ENCODE peak calls at places on chromosomes 6 and 20, in nine cellular contexts. G is fibroblast of lung, D is RWPE1, R is dorsolateral prefrontal cortex, E is testis, S is kidney, M is A549, Y is nephron progenitor cell, L is pancreas. A is an unnamed sample.

GRCh38 chr6:137019476-137020272 is 25.1 kb downstream of the IL20RA start:
- DNase-seq in G (no peak), R (no peak), S (no peak), D (no peak), Y (no peak), L (no peak), M (no peak), E (no peak), A (no peak)

GRCh38 chr6:165826487-165827189 is 163.6 kb upstream of the PDE10A start:
- DNase-seq in G (no peak), D (no peak), L (peak; percentile 58), M (no peak), S (no peak), Y (no peak), E (no peak), R (no peak), A (no peak)

GRCh38 chr20:11569163-11569562 is 348.5 kb upstream of the BTBD3 start:
- DNase-seq in E (no peak), G (no peak), D (no peak), L (no peak), S (peak; percentile 33), R (no peak), M (peak; percentile 13), Y (no peak), A (no peak)

GRCh38 chr20:37390503-37390890 is 44.6 kb downstream of the SRC start:
- DNase-seq in G (no peak), E (no peak), L (no peak), M (no peak), S (peak; percentile 30), D (no peak), R (no peak), Y (no peak), A (no peak)

GRCh38 chr6:159038914-159039884 is 5.6 kb downstream of the TAGAP start:
- DNase-seq in M (no peak), D (peak; percentile 70), G (peak; percentile 46), S (no peak), L (no peak), Y (no peak), R (no peak), E (no peak), A (no peak)

GRCh38 chr20:49747707-49748524 is 34.2 kb upstream of the B4GALT5 start:
- DNase-seq in R (peak; percentile 52), M (peak; percentile 66), L (peak; percentile 61), G (peak; percentile 71), S (peak; percentile 90), D (no peak), Y (no peak), E (peak; percentile 94), A (peak; percentile 91)

GRCh38 chr6:38822963-38823362 is 107.9 kb downstream of the DNAH8 start:
- DNase-seq in L (no peak), M (no peak), E (no peak), S (no peak), Y (no peak), D (no peak), R (no peak), G (no peak), A (no peak)

GRCh38 chr20:40748182-40748581 is 59.1 kb upstream of the MAFB start:
- DNase-seq in R (no peak), D (no peak), E (no peak), M (no peak), G (no peak), L (no peak), S (no peak), Y (no peak), A (no peak)

GRCh38 chr6:87066449-87067288 is 28.2 kb downstream of the CGA start:
- DNase-seq in Y (peak; percentile 48), D (peak; percentile 41), R (peak; percentile 31), S (no peak), L (no peak), M (peak; percentile 55), E (peak; percentile 57), G (peak; percentile 60), A (no peak)

GRCh38 chr6:116278853-116279231 is 888 bp downstream of the TSPYL1 start:
- DNase-seq in M (peak; percentile 12), D (peak; percentile 31), Y (peak; percentile 23), L (peak; percentile 77), S (peak; percentile 80), R (peak; percentile 31), E (peak; percentile 80), G (no peak), A (no peak)

GRCh38 chr20:56195946-56196345 is 52.6 kb upstream of the MC3R start:
- DNase-seq in S (no peak), E (no peak), D (peak; percentile 29), Y (no peak), L (no peak), G (no peak), R (no peak), M (no peak), A (no peak)

GRCh38 chr6:3796396-3796795 is 44.9 kb upstream of the PXDC1 start:
- DNase-seq in L (no peak), R (peak; percentile 33), M (no peak), Y (no peak), E (no peak), S (no peak), G (no peak), D (no peak), A (peak; percentile 44)

GRCh38 chr6:63352587-63353281 is 33.0 kb upstream of the LGSN start:
- DNase-seq in D (peak; percentile 30), S (no peak), R (no peak), L (no peak), E (peak; percentile 61), G (peak; percentile 23), Y (peak; percentile 8), M (peak; percentile 57), A (no peak)

GRCh38 chr6:166466178-166467122 is 83.7 kb upstream of the MPC1 start:
- DNase-seq in D (peak; percentile 58), L (no peak), G (peak; percentile 98), S (peak; percentile 46), E (no peak), Y (no peak), M (peak; percentile 23), R (no peak), A (no peak)

GRCh38 chr6:13457577-13457976 is 29.8 kb downstream of the GFOD1 start:
- DNase-seq in G (peak; percentile 97), D (peak; percentile 32), S (no peak), M (no peak), E (no peak), R (no peak), Y (no peak), L (no peak), A (no peak)

GRCh38 chr6:38281131-38281530 is 358.6 kb downstream of the BTBD9 start:
- DNase-seq in S (no peak), Y (no peak), R (no peak), L (no peak), M (no peak), G (no peak), E (no peak), D (no peak), A (no peak)

GRCh38 chr20:45300961-45301360 is 5.7 kb upstream of the RBPJL start:
- DNase-seq in L (no peak), M (peak; percentile 69), S (no peak), Y (peak; percentile 62), G (peak; percentile 14), R (no peak), E (no peak), D (peak; percentile 46), A (no peak)
- TF ChIP-seq CTCF in L (no peak), M (no peak), S (no peak), Y (peak; percentile 47), G (peak; percentile 51), R (no peak), E (no peak), D (no peak), A (no peak)

DNA sequence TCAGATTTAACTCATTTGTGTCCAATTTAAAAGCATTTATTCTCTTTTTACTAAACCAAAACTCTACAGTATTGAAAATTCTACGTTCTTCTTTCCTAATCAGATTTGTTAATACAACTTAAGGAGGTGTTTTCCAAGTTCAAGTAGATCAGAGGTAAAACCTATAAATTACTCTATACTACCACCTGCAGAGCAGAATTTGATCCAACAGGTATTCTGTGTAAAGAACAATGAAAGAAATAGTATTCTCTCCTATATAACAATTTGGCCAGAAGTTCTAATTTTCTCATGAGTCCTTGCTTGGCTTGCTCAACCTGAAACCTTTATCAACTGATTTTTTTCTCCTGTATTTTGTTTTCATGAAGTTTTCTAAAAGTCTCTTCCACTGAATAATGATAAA is 28.5 kb upstream of the DST start:
- DNase-seq in R (no peak), S (no peak), E (no peak), L (no peak), Y (no peak), D (no peak), M (no peak), G (no peak), A (no peak)
- TF ChIP-seq CTCF in R (no peak), S (no peak), E (no peak), L (no peak), Y (no peak), D (peak; percentile 54), M (no peak), G (no peak), A (no peak)

GRCh38 chr6:19870322-19870721 is 33.2 kb downstream of the ID4 start:
- DNase-seq in E (no peak), G (no peak), L (no peak), M (no peak), R (no peak), D (no peak), S (no peak), Y (no peak), A (no peak)

GRCh38 chr6:19876672-19877071 is 39.5 kb downstream of the ID4 start:
- DNase-seq in R (no peak), E (no peak), D (no peak), M (no peak), S (no peak), L (no peak), Y (no peak), G (no peak), A (no peak)

GRCh38 chr6:19866900-19867627 is 29.9 kb downstream of the ID4 start:
- DNase-seq in E (no peak), D (peak; percentile 65), M (no peak), L (no peak), G (peak; percentile 84), Y (no peak), S (no peak), R (no peak), A (no peak)

GRCh38 chr6:19869464-19869863 is 32.3 kb downstream of the ID4 start:
- DNase-seq in Y (no peak), S (no peak), R (no peak), D (no peak), G (no peak), M (peak; percentile 7), E (no peak), L (no peak), A (no peak)

GRCh38 chr6:19873031-19873430 is 35.9 kb downstream of the ID4 start:
- DNase-seq in M (peak; percentile 18), G (no peak), S (no peak), Y (peak; percentile 18), E (no peak), D (no peak), R (no peak), L (no peak), A (no peak)
- TF ChIP-seq CTCF in M (peak; percentile 23), G (peak; percentile 5), S (no peak), Y (peak; percentile 20), E (no peak), D (no peak), R (no peak), L (no peak), A (no peak)

DNA sequence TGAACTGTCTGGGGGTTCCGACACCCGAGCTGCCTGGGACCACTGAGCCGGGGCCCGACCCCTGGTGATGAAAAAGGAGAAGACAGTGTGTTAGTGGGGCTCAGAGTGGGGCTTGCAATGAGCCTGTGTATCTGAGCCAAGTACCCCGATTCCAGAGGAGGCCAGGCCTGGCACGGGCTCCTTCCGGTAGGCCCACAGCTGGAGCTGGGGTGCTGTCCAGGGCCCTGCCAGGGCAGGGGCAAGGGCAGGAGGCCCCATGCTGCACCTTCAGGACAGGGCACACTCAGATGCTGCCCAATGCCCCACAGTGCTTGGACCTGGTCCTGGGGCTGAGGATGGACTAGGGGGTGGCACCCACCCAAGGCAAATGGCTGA is 89.4 kb downstream of the TAF4 start:
- DNase-seq in E (no peak), R (no peak), Y (peak; percentile 33), M (no peak), G (no peak), S (no peak), L (no peak), D (no peak), A (no peak)
- TF ChIP-seq CTCF in E (no peak), R (no peak), Y (no peak), M (no peak), G (no peak), S (no peak), L (no peak), D (no peak), A (no peak)

A was measured in breast epithelium.